ENCODE peak calls at places on chromosomes 16 and 17, in four cellular contexts. One of them, this sample, is unnamed.

GRCh38 chr16:16075463-16076399 is 126.3 kb downstream of the ABCC1 start:
- DNase-seq in K562: no peak
- DNase-seq in GM23248: no peak
- DNase-seq in fibroblast of lung: peak; percentile 41
- DNase-seq in this sample: no peak

GRCh38 chr17:60627113-60627512 is 27.1 kb downstream of the PPM1D start:
- DNase-seq in K562: no peak
- DNase-seq in GM23248: no peak
- DNase-seq in fibroblast of lung: no peak
- DNase-seq in this sample: no peak

GRCh38 chr16:79146-80054 is 1.4 kb downstream of the MPG start:
- DNase-seq in GM23248: peak; percentile 62
- DNase-seq in K562: no peak
- DNase-seq in fibroblast of lung: peak; percentile 16
- DNase-seq in this sample: no peak

GRCh38 chr17:77616243-77616731 is 342.2 kb upstream of the TNRC6C start:
- DNase-seq in fibroblast of lung: peak; percentile 78
- DNase-seq in K562: no peak
- DNase-seq in GM23248: peak; percentile 45
- DNase-seq in this sample: peak; percentile 30

GRCh38 chr16:47920709-47921108 is 235.1 kb downstream of the ABCC12 start:
- DNase-seq in fibroblast of lung: no peak
- DNase-seq in GM23248: no peak
- DNase-seq in K562: no peak
- DNase-seq in this sample: no peak

GRCh38 chr17:76714822-76715461 is 4.2 kb upstream of the MXRA7 start:
- DNase-seq in GM23248: peak; percentile 64
- DNase-seq in fibroblast of lung: no peak
- DNase-seq in K562: no peak
- DNase-seq in this sample: peak; percentile 93

GRCh38 chr17:56440391-56440790 is 153.1 kb upstream of the NOG start:
- DNase-seq in K562: no peak
- DNase-seq in GM23248: peak; percentile 32
- DNase-seq in fibroblast of lung: peak; percentile 54
- DNase-seq in this sample: no peak

GRCh38 chr16:85622683-85623082 is 9.6 kb downstream of the GSE1 start:
- DNase-seq in GM23248: no peak
- DNase-seq in fibroblast of lung: no peak
- DNase-seq in K562: no peak
- DNase-seq in this sample: no peak

GRCh38 chr17:61338000-61338864 is 61.4 kb upstream of the TBX2 start:
- DNase-seq in GM23248: peak; percentile 95
- DNase-seq in K562: no peak
- DNase-seq in fibroblast of lung: peak; percentile 89
- DNase-seq in this sample: no peak

GRCh38 chr17:17561408-17562144 is 29.9 kb downstream of the PEMT start:
- DNase-seq in fibroblast of lung: no peak
- DNase-seq in GM23248: no peak
- DNase-seq in K562: no peak
- DNase-seq in this sample: no peak

GRCh38 chr17:45857977-45858708 is 13.5 kb downstream of the SPPL2C start:
- DNase-seq in fibroblast of lung: peak; percentile 18
- DNase-seq in K562: peak; percentile 44
- DNase-seq in GM23248: peak; percentile 54
- DNase-seq in this sample: peak; percentile 94

GRCh38 chr16:87681990-87682570 is 79.8 kb downstream of the JPH3 start:
- DNase-seq in K562: peak; percentile 58
- DNase-seq in GM23248: peak; percentile 85
- DNase-seq in fibroblast of lung: peak; percentile 66
- DNase-seq in this sample: peak; percentile 79

GRCh38 chr17:5947701-5948180 is 122.4 kb upstream of the WSCD1 start:
- DNase-seq in GM23248: no peak
- DNase-seq in fibroblast of lung: no peak
- DNase-seq in K562: no peak
- DNase-seq in this sample: no peak

GRCh38 chr17:43839670-43840101 is 6.7 kb upstream of the MPP3 start:
- DNase-seq in K562: no peak
- DNase-seq in fibroblast of lung: no peak
- DNase-seq in GM23248: no peak
- DNase-seq in this sample: no peak

GRCh38 chr17:37840576-37840975 is 83.6 kb upstream of the TBC1D3K start:
- DNase-seq in K562: no peak
- DNase-seq in GM23248: no peak
- DNase-seq in fibroblast of lung: no peak
- DNase-seq in this sample: no peak

GRCh38 chr17:7258731-7259554 is 3.3 kb downstream of the CLDN7 start:
- DNase-seq in fibroblast of lung: peak; percentile 34
- DNase-seq in K562: no peak
- DNase-seq in GM23248: peak; percentile 82
- DNase-seq in this sample: no peak

GRCh38 chr17:15261818-15262290 is 3.3 kb downstream of the PMP22 start:
- DNase-seq in fibroblast of lung: peak; percentile 28
- DNase-seq in GM23248: peak; percentile 60
- DNase-seq in K562: no peak
- DNase-seq in this sample: peak; percentile 80

GRCh38 chr17:15263206-15263579 is 1.9 kb downstream of the PMP22 start:
- DNase-seq in fibroblast of lung: peak; percentile 91
- DNase-seq in GM23248: peak; percentile 94
- DNase-seq in K562: no peak
- DNase-seq in this sample: no peak

GRCh38 chr17:15263680-15264079 is 1.4 kb downstream of the PMP22 start:
- DNase-seq in GM23248: no peak
- DNase-seq in K562: no peak
- DNase-seq in fibroblast of lung: no peak
- DNase-seq in this sample: peak; percentile 36

GRCh38 chr17:15261063-15261817 is 3.9 kb downstream of the PMP22 start:
- DNase-seq in K562: peak; percentile 18
- DNase-seq in GM23248: peak; percentile 89
- DNase-seq in fibroblast of lung: peak; percentile 63
- DNase-seq in this sample: peak; percentile 93

GRCh38 chr17:15262291-15263205 is 2.6 kb downstream of the PMP22 start:
- DNase-seq in fibroblast of lung: peak; percentile 89
- DNase-seq in K562: peak; percentile 79
- DNase-seq in GM23248: peak; percentile 96
- DNase-seq in this sample: peak; percentile 87
- H3K9ac ChIP-seq in fibroblast of lung: peak overlapping the region; percentile 93
- H3K9ac ChIP-seq in K562: peak overlapping the region; percentile 46
- H3K9ac ChIP-seq in GM23248: peak overlapping the region; percentile 93
- H3K9ac ChIP-seq in this sample: no peak overlapping the region

GRCh38 chr17:63430223-63430622 is 15.9 kb downstream of the CYB561 start:
- DNase-seq in K562: no peak
- DNase-seq in fibroblast of lung: no peak
- DNase-seq in GM23248: no peak
- DNase-seq in this sample: no peak

GRCh38 chr17:63429766-63430165 is 16.3 kb downstream of the CYB561 start:
- DNase-seq in GM23248: no peak
- DNase-seq in fibroblast of lung: no peak
- DNase-seq in K562: no peak
- DNase-seq in this sample: no peak

GRCh38 chr17:63433746-63434591 is 12.1 kb downstream of the CYB561 start:
- DNase-seq in K562: no peak
- DNase-seq in fibroblast of lung: peak; percentile 95
- DNase-seq in GM23248: peak; percentile 96
- DNase-seq in this sample: no peak

GRCh38 chr17:63431939-63432804 is 13.9 kb downstream of the CYB561 start:
- DNase-seq in K562: peak; percentile 90
- DNase-seq in GM23248: peak; percentile 20
- DNase-seq in fibroblast of lung: peak; percentile 75
- DNase-seq in this sample: no peak

GRCh38 chr17:63431618-63431938 is 14.5 kb downstream of the CYB561 start:
- DNase-seq in K562: no peak
- DNase-seq in GM23248: no peak
- DNase-seq in fibroblast of lung: no peak
- DNase-seq in this sample: no peak
- H3K9ac ChIP-seq in K562: peak overlapping the region; percentile 64
- H3K9ac ChIP-seq in GM23248: no peak overlapping the region
- H3K9ac ChIP-seq in fibroblast of lung: no peak overlapping the region
- H3K9ac ChIP-seq in this sample: no peak overlapping the region

GRCh38 chr17:80631142-80632045 is 86.8 kb downstream of the RPTOR start:
- DNase-seq in GM23248: no peak
- DNase-seq in K562: no peak
- DNase-seq in fibroblast of lung: no peak
- DNase-seq in this sample: peak; percentile 44

GRCh38 chr17:80633994-80634566 is 89.4 kb downstream of the RPTOR start:
- DNase-seq in fibroblast of lung: no peak
- DNase-seq in K562: no peak
- DNase-seq in GM23248: no peak
- DNase-seq in this sample: no peak

GRCh38 chr17:80633197-80633596 is 88.6 kb downstream of the RPTOR start:
- DNase-seq in fibroblast of lung: no peak
- DNase-seq in GM23248: no peak
- DNase-seq in K562: no peak
- DNase-seq in this sample: peak; percentile 65

GRCh38 chr17:80630721-80631120 is 86.1 kb downstream of the RPTOR start:
- DNase-seq in fibroblast of lung: no peak
- DNase-seq in K562: no peak
- DNase-seq in GM23248: no peak
- DNase-seq in this sample: peak; percentile 44

GRCh38 chr17:80632046-80632581 is 87.5 kb downstream of the RPTOR start:
- DNase-seq in GM23248: peak; percentile 43
- DNase-seq in K562: no peak
- DNase-seq in fibroblast of lung: no peak
- DNase-seq in this sample: peak; percentile 76
- H3K9ac ChIP-seq in GM23248: no peak overlapping the region
- H3K9ac ChIP-seq in K562: no peak overlapping the region
- H3K9ac ChIP-seq in fibroblast of lung: no peak overlapping the region
- H3K9ac ChIP-seq in this sample: no peak overlapping the region

DNA sequence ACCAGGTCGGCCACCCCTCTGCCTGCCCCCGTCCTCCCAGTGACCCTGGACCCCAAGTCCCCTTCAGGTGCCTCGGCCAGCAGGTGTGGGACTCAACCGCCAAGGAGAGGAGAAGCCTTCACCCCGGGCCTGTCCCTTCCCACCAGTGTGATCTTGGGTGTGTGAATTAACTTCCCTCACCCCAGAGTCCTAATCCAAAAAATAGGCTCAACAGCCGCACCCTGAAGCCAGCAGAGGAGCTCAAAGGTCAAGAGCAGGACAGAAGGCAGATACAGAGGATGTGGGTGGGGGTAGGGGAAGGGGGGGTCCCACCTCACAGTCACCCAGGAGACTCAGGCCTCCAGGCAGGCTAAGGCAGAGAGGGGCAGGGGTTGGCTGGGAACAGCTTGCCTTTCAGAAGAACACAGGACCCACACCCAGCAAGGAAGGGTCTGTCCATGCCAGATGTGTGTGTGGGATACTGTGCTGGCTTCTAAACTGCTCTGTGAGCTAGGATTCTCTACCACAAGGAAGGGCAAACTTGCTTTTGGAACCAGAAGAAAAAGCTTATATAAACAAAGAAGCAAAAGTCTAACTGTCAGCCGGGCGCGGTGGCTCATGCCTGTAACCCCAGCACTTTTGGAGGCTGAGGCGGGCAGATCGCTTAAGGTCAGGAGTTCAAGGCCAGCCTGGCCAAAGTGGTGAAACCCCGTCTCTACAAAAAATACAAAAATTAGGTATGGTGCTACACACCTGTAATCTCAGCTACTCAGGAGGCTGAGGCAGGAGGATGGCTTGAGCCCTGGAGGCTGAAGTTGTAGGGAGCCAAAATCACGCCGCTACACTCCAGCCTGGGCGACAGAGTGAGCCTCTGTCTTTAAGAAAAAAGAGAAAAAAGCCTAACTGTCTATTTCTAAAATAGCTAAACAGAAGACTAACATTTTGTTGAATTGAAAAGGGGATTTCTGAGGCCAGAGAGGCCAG is 4.6 kb downstream of the PIEZO1 start:
- DNase-seq in GM23248: no peak
- DNase-seq in K562: no peak
- DNase-seq in fibroblast of lung: no peak
- DNase-seq in this sample: no peak
- H3K9ac ChIP-seq in GM23248: no peak overlapping the region
- H3K9ac ChIP-seq in K562: peak overlapping the region; percentile 90
- H3K9ac ChIP-seq in fibroblast of lung: peak overlapping the region; percentile 7
- H3K9ac ChIP-seq in this sample: no peak overlapping the region

GRCh38 chr17:28118362-28118761 is 75.9 kb downstream of the NLK start:
- DNase-seq in GM23248: no peak
- DNase-seq in fibroblast of lung: no peak
- DNase-seq in K562: no peak
- DNase-seq in this sample: no peak
- H3K9ac ChIP-seq in GM23248: no peak overlapping the region
- H3K9ac ChIP-seq in fibroblast of lung: no peak overlapping the region
- H3K9ac ChIP-seq in K562: no peak overlapping the region
- H3K9ac ChIP-seq in this sample: no peak overlapping the region

DNA sequence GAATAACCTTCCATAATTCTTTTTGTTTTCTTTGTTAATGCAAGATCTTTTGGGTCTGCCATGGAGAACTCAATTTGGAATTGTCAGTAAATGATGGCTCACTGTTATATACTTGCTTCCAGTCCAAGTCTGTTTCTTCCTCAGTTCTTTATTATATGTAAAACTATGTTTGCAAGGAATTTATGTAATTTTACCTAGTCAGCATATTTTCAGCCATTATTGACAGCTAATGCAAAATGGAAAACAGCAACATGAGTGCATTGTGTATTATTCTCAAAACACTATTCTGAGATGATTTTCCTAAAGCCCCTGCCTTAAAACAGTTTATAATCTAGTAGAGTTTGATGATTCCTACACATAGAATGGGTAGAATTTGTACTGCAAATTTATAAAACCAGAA is 167.5 kb downstream of the TANC2 start:
- DNase-seq in K562: no peak
- DNase-seq in fibroblast of lung: no peak
- DNase-seq in GM23248: no peak
- DNase-seq in this sample: no peak
- H3K9ac ChIP-seq in K562: no peak overlapping the region
- H3K9ac ChIP-seq in fibroblast of lung: no peak overlapping the region
- H3K9ac ChIP-seq in GM23248: no peak overlapping the region
- H3K9ac ChIP-seq in this sample: no peak overlapping the region

This sample was measured in endodermal cell.